ENCODE peak calls at places on chromosome 2, in ten cellular contexts. U is omental fat pad, H is PC-9, O is Calu3, I is endothelial cell, C is fibroblast of villous mesenchyme, E is spleen, V is IMR-90, W is neural progenitor cell, T is HL-60. J is an unnamed sample.

GRCh38 chr2:234863043-234863934 is 88.5 kb upstream of the SH3BP4 start:
- DNase-seq in W (no peak), I (no peak), U (peak), C (peak), H (no peak), T (no peak), E (no peak), V (peak), O (no peak), J (peak)

GRCh38 chr2:105510761-105511669 is 112.2 kb upstream of the FHL2 start:
- DNase-seq in E (no peak), W (no peak), U (no peak), V (peak), C (peak), T (no peak), H (peak), O (peak), I (no peak), J (peak)

GRCh38 chr2:236833501-236834186 is 252.0 kb upstream of the COPS8 start:
- DNase-seq in O (no peak), W (no peak), V (peak), U (no peak), I (no peak), T (no peak), C (peak), E (no peak), H (no peak), J (peak)

GRCh38 chr2:240234503-240234951 is 94.1 kb upstream of the OTOS start:
- DNase-seq in I (no peak), W (no peak), V (peak), O (no peak), H (no peak), E (peak), T (no peak), U (peak), C (peak), J (no peak)

GRCh38 chr2:238243496-238244076 is 3.7 kb upstream of the HES6 start:
- DNase-seq in H (no peak), V (no peak), T (no peak), W (no peak), I (no peak), E (peak), C (no peak), O (no peak), U (no peak), J (no peak)

GRCh38 chr2:100244881-100245605 is 77.3 kb downstream of the LONRF2 start:
- DNase-seq in C (no peak), H (no peak), V (peak), T (no peak), I (no peak), W (no peak), E (peak), U (no peak), O (no peak), J (no peak)

GRCh38 chr2:233062447-233062842 is 2.3 kb downstream of the INPP5D start:
- DNase-seq in W (no peak), O (no peak), T (no peak), V (no peak), I (no peak), H (no peak), E (peak), C (no peak), U (no peak), J (no peak)

GRCh38 chr2:178241852-178242551 is 47.7 kb downstream of the OSBPL6 start:
- DNase-seq in E (no peak), U (no peak), V (peak), O (peak), W (no peak), I (no peak), T (no peak), C (peak), H (peak), J (peak)

GRCh38 chr2:99819766-99820165 is 322.6 kb downstream of the AFF3 start:
- DNase-seq in V (no peak), W (peak), E (no peak), C (no peak), I (no peak), H (no peak), U (no peak), T (no peak), O (no peak), J (no peak)

GRCh38 chr2:71937401-71937800 is 210.3 kb downstream of the CYP26B1 start:
- DNase-seq in O (no peak), C (peak), H (no peak), U (no peak), I (no peak), T (no peak), V (no peak), E (no peak), W (no peak), J (no peak)

GRCh38 chr2:230067990-230068657 is 600 bp downstream of the SLC16A14 start:
- DNase-seq in U (no peak), O (peak), H (peak), E (peak), W (peak), C (peak), T (peak), I (peak), V (peak), J (peak)

GRCh38 chr2:103496850-103497249 is 735.0 kb downstream of the TMEM182 start:
- DNase-seq in W (no peak), V (no peak), I (no peak), O (no peak), U (no peak), E (no peak), T (no peak), H (no peak), C (no peak), J (no peak)

GRCh38 chr2:27072950-27073349 is 1.5 kb upstream of the OST4 start:
- DNase-seq in U (no peak), C (no peak), I (no peak), T (no peak), H (no peak), W (no peak), O (no peak), E (no peak), V (peak), J (no peak)

GRCh38 chr2:27071990-27072830 is 756 bp upstream of the OST4 start:
- DNase-seq in V (peak), U (no peak), T (no peak), E (peak), C (peak), W (peak), O (no peak), H (no peak), I (no peak), J (no peak)

GRCh38 chr2:27070653-27071276 is 689 bp downstream of the OST4 start:
- DNase-seq in E (peak), U (no peak), O (no peak), V (no peak), C (no peak), I (no peak), T (no peak), W (no peak), H (no peak), J (no peak)

GRCh38 chr2:27069961-27070618 is 1.4 kb downstream of the OST4 start:
- DNase-seq in V (no peak), O (no peak), H (no peak), E (peak), W (no peak), C (no peak), I (no peak), T (no peak), U (no peak), J (no peak)

GRCh38 chr2:27071277-27071989 is at the start of gene OST4:
- DNase-seq in T (peak), H (peak), V (peak), C (peak), O (peak), U (peak), W (peak), I (peak), E (peak), J (peak)
- TF ChIP-seq CTCF in T (no peak), H (no peak), V (no peak), C (no peak), O (no peak), U (no peak), W (no peak), I (no peak), E (peak), J (no peak)

DNA sequence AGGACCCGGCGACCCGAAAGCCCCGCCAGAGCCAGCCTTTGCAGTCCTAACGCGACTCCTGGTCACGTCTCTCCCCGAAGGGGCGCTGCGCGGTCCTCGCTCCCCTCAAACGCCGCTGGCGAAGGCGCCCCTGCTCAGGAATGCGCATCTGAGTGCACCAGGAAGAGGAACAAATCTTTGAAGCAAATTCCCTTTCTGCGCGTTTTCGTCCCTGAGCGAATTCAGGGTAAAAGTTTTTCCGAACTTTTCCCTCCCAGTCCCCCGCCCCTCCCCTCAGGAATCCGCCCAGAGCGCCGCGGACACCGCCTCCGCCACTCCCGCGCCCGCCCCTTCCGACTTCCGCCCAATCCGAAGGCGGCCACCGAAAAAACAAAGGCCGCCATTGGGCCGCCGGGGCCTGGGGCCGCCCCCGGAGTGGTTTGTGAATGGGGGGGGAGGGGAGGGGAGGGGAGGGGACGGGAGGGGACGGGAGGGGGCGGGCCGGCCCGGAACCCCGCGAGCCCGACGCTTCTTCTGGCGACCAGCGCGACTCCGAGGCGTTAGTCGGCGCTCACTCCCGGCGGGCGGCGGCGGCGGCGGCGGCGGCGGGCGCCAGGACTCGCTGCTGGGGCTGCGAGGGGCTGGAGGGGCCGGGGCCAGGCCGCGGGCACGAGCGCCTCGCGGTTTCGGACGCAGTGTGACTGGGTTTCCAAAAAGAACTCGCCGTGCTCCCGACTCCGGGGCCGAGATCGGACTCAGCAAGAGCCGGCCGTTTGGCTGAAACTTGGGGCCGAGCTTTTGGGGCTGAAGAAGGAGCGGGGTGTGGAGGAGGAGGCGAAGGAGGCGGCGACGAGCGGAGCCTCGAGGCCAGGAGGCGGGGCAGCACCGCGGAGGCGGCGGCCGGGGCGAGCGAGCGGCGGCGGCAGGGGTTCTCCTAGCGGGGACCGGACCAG is at the start of gene FZD7:
- DNase-seq in I (peak), E (peak), O (peak), W (peak), H (peak), U (peak), C (peak), T (peak), V (peak), J (peak)
- TF ChIP-seq CTCF in I (no peak), E (peak), O (no peak), W (peak), H (no peak), U (no peak), C (peak), T (no peak), V (peak), J (peak)

GRCh38 chr2:206980413-206980812 is 41.1 kb downstream of the CPO start:
- DNase-seq in H (no peak), W (no peak), E (no peak), U (no peak), V (no peak), C (no peak), I (no peak), T (no peak), O (no peak), J (no peak)

GRCh38 chr2:206981089-206981674 is 41.9 kb downstream of the CPO start:
- DNase-seq in I (no peak), T (no peak), W (no peak), H (no peak), U (no peak), E (no peak), O (no peak), V (no peak), C (no peak), J (no peak)

GRCh38 chr2:206982360-206982759 is 43.0 kb downstream of the CPO start:
- DNase-seq in T (no peak), I (no peak), V (no peak), U (no peak), C (no peak), E (no peak), O (no peak), W (no peak), H (no peak), J (no peak)

GRCh38 chr2:206983156-206983875 is 44.0 kb downstream of the CPO start:
- DNase-seq in I (no peak), U (no peak), H (peak), C (peak), W (no peak), O (no peak), T (no peak), E (no peak), V (peak), J (no peak)

DNA sequence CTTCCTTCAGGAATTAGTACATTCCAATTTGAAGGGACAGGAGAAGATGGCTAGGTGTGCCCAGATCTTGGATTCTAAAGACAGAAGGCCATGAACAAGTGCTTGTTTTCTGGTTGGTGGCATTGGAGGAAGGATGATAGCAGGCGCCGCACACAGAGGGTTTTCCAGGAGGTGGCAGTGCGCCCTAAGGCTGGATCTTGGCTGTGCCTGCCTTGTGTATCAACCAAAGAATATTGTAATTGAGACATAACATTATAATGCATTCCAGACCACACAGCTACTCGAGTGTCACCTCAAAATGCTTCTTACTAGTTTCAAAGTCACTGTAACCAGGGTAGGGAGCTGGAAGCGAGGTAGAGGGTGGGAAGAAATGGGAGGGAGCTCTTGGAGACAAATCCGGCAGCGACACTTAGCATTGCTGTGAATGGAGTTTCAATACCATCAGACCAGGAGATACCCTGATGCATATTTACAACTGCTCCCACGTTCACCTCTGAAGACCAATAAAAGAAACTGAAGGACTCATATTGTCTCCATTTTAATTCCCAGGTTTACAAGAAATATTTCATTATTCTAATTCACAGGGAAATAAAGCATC is 42.5 kb downstream of the CPO start:
- DNase-seq in C (peak), T (no peak), O (peak), U (no peak), W (peak), V (peak), I (peak), E (peak), H (peak), J (peak)
- TF ChIP-seq CTCF in C (peak), T (peak), O (peak), U (no peak), W (peak), V (peak), I (peak), E (peak), H (peak), J (peak)

GRCh38 chr2:21369787-21370186 is 246.0 kb downstream of the TDRD15 start:
- DNase-seq in C (no peak), E (no peak), V (no peak), T (no peak), U (no peak), W (no peak), H (no peak), I (no peak), O (no peak), J (no peak)

GRCh38 chr2:21367421-21367820 is 243.7 kb downstream of the TDRD15 start:
- DNase-seq in C (no peak), I (no peak), T (no peak), O (no peak), U (no peak), H (peak), V (peak), E (no peak), W (no peak), J (peak)

GRCh38 chr2:21371499-21372003 is 247.8 kb downstream of the TDRD15 start:
- DNase-seq in V (no peak), E (no peak), O (no peak), I (no peak), T (no peak), H (no peak), C (no peak), W (no peak), U (no peak), J (no peak)

GRCh38 chr2:21372654-21373053 is 248.9 kb downstream of the TDRD15 start:
- DNase-seq in E (no peak), V (peak), U (no peak), T (no peak), I (peak), C (peak), H (no peak), O (no peak), W (peak), J (peak)
- TF ChIP-seq CTCF in E (no peak), V (peak), U (no peak), T (peak), I (peak), C (peak), H (peak), O (no peak), W (peak), J (peak)

GRCh38 chr2:146048141-146048540 is 1528.2 kb upstream of the ZEB2 start:
- DNase-seq in C (no peak), W (no peak), O (no peak), H (no peak), V (no peak), T (no peak), U (no peak), E (no peak), I (no peak), J (no peak)
- TF ChIP-seq CTCF in C (no peak), W (no peak), O (no peak), H (no peak), V (no peak), T (no peak), U (no peak), E (no peak), I (no peak), J (no peak)

DNA sequence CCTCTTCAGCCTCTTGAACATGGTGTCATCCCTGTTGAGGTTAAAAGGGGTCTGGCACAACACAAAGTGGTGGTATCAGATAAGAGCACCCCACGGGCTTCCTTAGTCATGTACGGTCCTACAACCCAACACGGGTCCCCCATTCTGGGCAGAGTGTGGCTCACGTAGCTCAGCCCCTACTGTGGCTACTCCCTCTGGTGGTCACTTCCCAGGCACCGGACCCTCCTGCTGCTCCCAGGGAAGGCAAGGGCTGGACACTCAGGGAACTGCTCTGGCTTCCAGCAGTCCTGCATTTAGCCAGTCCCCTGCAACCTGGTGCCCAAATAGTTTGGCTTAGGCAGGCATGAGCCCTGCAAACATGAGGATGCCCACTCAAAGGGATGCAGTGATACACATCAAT is 58.6 kb downstream of the GALNT14 start:
- DNase-seq in E (no peak), V (no peak), O (no peak), I (peak), T (no peak), H (no peak), W (peak), C (no peak), U (no peak), J (no peak)
- TF ChIP-seq CTCF in E (no peak), V (no peak), O (no peak), I (peak), T (no peak), H (no peak), W (peak), C (peak), U (no peak), J (no peak)

DNA sequence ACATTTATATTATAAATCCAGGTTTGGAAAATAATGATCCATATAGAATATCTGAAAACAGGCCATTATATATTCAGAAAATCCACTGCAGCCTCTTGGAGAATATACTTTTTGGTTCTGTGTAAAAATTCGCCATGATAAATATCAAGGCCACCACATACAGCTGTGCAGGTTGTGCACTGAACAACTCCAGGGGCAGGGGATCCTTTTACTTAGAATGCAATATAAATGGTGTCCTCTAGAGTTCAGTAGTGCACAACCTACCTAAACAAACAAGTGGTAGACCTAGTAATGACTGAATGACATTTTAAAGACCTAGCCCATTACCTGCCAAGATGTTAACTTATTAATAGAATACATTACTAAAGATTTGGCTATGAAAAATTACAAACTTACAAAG is 22.4 kb downstream of the MOGAT1 start:
- DNase-seq in H (no peak), I (no peak), W (no peak), V (no peak), O (no peak), E (no peak), U (no peak), T (no peak), C (peak), J (peak)
- TF ChIP-seq CTCF in H (peak), I (peak), W (peak), V (peak), O (no peak), E (no peak), U (no peak), T (peak), C (peak), J (peak)

DNA sequence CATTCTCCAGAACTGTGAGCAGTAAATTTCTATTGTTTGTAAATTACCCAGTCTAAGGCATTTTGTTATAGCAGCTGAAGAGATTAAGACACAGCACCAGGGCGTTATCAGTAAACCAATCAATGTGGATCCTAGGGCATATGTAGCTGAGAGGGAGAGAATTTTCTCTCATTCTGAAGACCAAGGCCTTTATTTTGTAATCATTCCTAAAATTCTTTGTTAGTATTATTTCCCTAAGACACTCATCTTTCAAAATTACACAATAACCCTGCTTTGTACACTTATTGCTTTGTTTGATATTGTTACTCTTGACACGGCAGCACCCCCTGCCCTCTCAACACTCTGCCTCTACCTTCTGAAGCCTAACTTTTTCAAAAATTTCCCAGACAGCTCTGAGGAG is 419.1 kb downstream of the SLC4A3 start:
- DNase-seq in T (no peak), V (no peak), C (peak), E (no peak), H (no peak), U (no peak), I (no peak), W (no peak), O (no peak), J (no peak)
- TF ChIP-seq CTCF in T (no peak), V (no peak), C (no peak), E (no peak), H (no peak), U (no peak), I (no peak), W (no peak), O (no peak), J (no peak)

GRCh38 chr2:134897932-134898331 is 20.7 kb upstream of the CCNT2 start:
- DNase-seq in T (no peak), O (no peak), V (peak), I (no peak), E (no peak), U (no peak), C (peak), H (no peak), W (no peak), J (peak)
- TF ChIP-seq CTCF in T (no peak), O (peak), V (peak), I (peak), E (no peak), U (no peak), C (peak), H (peak), W (peak), J (peak)

J was measured in epithelial cell of esophagus.